ENCODE peak calls at places on chromosomes 6 and 20, in four cellular contexts. G is frontal cortex, U is mucosa of descending colon, W is putamen. O is an unnamed sample.

GRCh38 chr6:141264101-141264500 is 868.6 kb upstream of the GJE1 start:
- DNase-seq in U (no peak), G (no peak), W (no peak), O (no peak)

GRCh38 chr6:2124260-2124709 is 121.1 kb downstream of the GMDS start:
- DNase-seq in U (no peak), G (no peak), W (no peak), O (no peak)

GRCh38 chr20:5171790-5172164 is 45.0 kb downstream of the CDS2 start:
- DNase-seq in G (no peak), W (no peak), U (no peak), O (no peak)

GRCh38 chr20:23287366-23288190 is 63.0 kb upstream of the NXT1 start:
- DNase-seq in G (no peak), W (no peak), U (no peak), O (no peak)

GRCh38 chr6:117938324-117938995 is 31.4 kb downstream of the SLC35F1 start:
- DNase-seq in U (no peak), W (no peak), G (no peak), O (no peak)

GRCh38 chr20:20362774-20363435 is 5.0 kb upstream of the INSM1 start:
- DNase-seq in U (peak; percentile 7), G (no peak), W (no peak), O (no peak)

GRCh38 chr20:2697768-2698167 is 5.2 kb downstream of the EBF4 start:
- DNase-seq in W (no peak), U (no peak), G (no peak), O (no peak)

GRCh38 chr6:52749546-52750152 is 13.6 kb downstream of the GSTA2 start:
- DNase-seq in G (no peak), U (no peak), W (no peak), O (no peak)

GRCh38 chr6:72616406-72617015 is 5.4 kb upstream of the KCNQ5 start:
- DNase-seq in G (no peak), W (peak; percentile 24), U (no peak), O (peak; percentile 38)

GRCh38 chr6:159809149-159809548 is 9.1 kb downstream of the PNLDC1 start:
- DNase-seq in G (no peak), W (no peak), U (no peak), O (no peak)

GRCh38 chr20:32483351-32484220 is 101.5 kb downstream of the NOL4L start:
- DNase-seq in W (peak; percentile 89), G (peak; percentile 90), U (peak; percentile 84), O (peak; percentile 84)

GRCh38 chr6:13303668-13304017 is 24.7 kb downstream of the TBC1D7 start:
- DNase-seq in W (peak; percentile 77), G (peak; percentile 42), U (peak; percentile 87), O (peak; percentile 41)

GRCh38 chr6:162889303-162889702 is 161.5 kb downstream of the PACRG start:
- DNase-seq in G (no peak), U (no peak), W (no peak), O (no peak)

GRCh38 chr6:52389626-52390360 is 27.8 kb downstream of the PAQR8 start:
- DNase-seq in W (no peak), U (peak; percentile 86), G (no peak), O (peak; percentile 44)

GRCh38 chr6:36249010-36249409 is 20.9 kb upstream of the PNPLA1 start:
- DNase-seq in W (no peak), U (no peak), G (no peak), O (no peak)

GRCh38 chr6:144898052-144898689 is 613.0 kb downstream of the UTRN start:
- DNase-seq in W (no peak), U (no peak), G (no peak), O (no peak)

GRCh38 chr20:17936306-17936790 is 32.2 kb downstream of the SNX5 start:
- DNase-seq in G (no peak), W (no peak), U (no peak), O (no peak)

GRCh38 chr6:45986746-45987274 is 28.9 kb downstream of the CLIC5 start:
- DNase-seq in G (no peak), U (no peak), W (no peak), O (no peak)